ENCODE peak calls at places on chromosomes 6 and 20, in five cellular contexts. L is activated T-helper 1 cell treated with Interleukin-2 at 50 U/mL for 16 hours, N is breast epithelium, O is anterior cingulate cortex, S is ACHN. B is an unnamed sample.

GRCh38 chr6:75824160-75824559 is 75.1 kb downstream of the MYO6 start:
- DNase-seq in L (no peak), N (no peak), S (no peak), O (no peak), B (no peak)

GRCh38 chr6:5286780-5287179 is 25.5 kb downstream of the FARS2 start:
- DNase-seq in L (no peak), O (no peak), N (no peak), S (no peak), B (no peak)

GRCh38 chr6:52549428-52549827 is 27.4 kb downstream of the TRAM2 start:
- DNase-seq in O (no peak), L (no peak), S (no peak), N (no peak), B (no peak)

GRCh38 chr6:127518710-127519468 is at the start of gene MTCL3:
- DNase-seq in N (no peak), L (no peak), O (peak), S (peak), B (no peak)

GRCh38 chr6:6966127-6966526 is 141.6 kb upstream of the RREB1 start:
- DNase-seq in N (no peak), L (no peak), O (no peak), S (no peak), B (no peak)

GRCh38 chr20:4626228-4626627 is 95.5 kb upstream of the PRND start:
- DNase-seq in S (no peak), O (no peak), N (no peak), L (no peak), B (no peak)

GRCh38 chr20:967796-968742 is 34.0 kb downstream of the RSPO4 start:
- DNase-seq in O (no peak), N (no peak), S (no peak), L (no peak), B (no peak)

GRCh38 chr6:4472953-4473642 is 303.1 kb upstream of the CDYL start:
- DNase-seq in O (no peak), L (no peak), S (no peak), N (no peak), B (no peak)

GRCh38 chr6:117668736-117669135 is 6.5 kb upstream of the NUS1 start:
- DNase-seq in L (no peak), S (no peak), O (no peak), N (no peak), B (no peak)

GRCh38 chr20:38211200-38212097 is 46.4 kb upstream of the TGM2 start:
- DNase-seq in S (no peak), N (no peak), O (peak), L (no peak), B (no peak)

GRCh38 chr20:16708590-16708989 is 21.2 kb upstream of the SNRPB2 start:
- DNase-seq in S (no peak), L (no peak), N (no peak), O (no peak), B (no peak)

GRCh38 chr6:9250852-9251251 is 815.5 kb upstream of the SLC35B3 start:
- DNase-seq in S (peak), N (peak), O (no peak), L (no peak), B (no peak)

GRCh38 chr20:46708172-46708860 is 1.1 kb upstream of the SLC2A10 start:
- DNase-seq in L (no peak), O (no peak), S (no peak), N (no peak), B (no peak)

GRCh38 chr6:143232849-143233248 is 172.2 kb downstream of the AIG1 start:
- DNase-seq in S (peak), L (no peak), N (no peak), O (no peak), B (no peak)

B was measured in T-helper 22 cell.